ENCODE peak calls at places on chromosome 6, in ten cellular contexts. One of them, this sample, is unnamed.

GRCh38 chr6:170267688-170268087 is 23.2 kb downstream of the DLL1 start:
- DNase-seq in endothelial cell: no peak
- DNase-seq in lower lobe of right lung: peak
- DNase-seq in activated B cell treated with CpG ODN at 0.5 μM for 24 hours: no peak
- DNase-seq in HepG2: no peak
- DNase-seq in heart right ventricle: no peak
- DNase-seq in neural crest cell: no peak
- DNase-seq in lung: no peak
- DNase-seq in fibroblast of mammary gland: no peak
- DNase-seq in right lobe of liver: no peak
- DNase-seq in this sample: no peak

GRCh38 chr6:3194535-3195376 is 32.7 kb downstream of the TUBB2B start:
- DNase-seq in endothelial cell: peak
- DNase-seq in lower lobe of right lung: no peak
- DNase-seq in activated B cell treated with CpG ODN at 0.5 μM for 24 hours: no peak
- DNase-seq in HepG2: no peak
- DNase-seq in heart right ventricle: no peak
- DNase-seq in neural crest cell: peak
- DNase-seq in lung: no peak
- DNase-seq in fibroblast of mammary gland: peak
- DNase-seq in right lobe of liver: no peak
- DNase-seq in this sample: no peak

GRCh38 chr6:149043476-149044130 is 273.9 kb upstream of the TAB2 start:
- DNase-seq in endothelial cell: peak
- DNase-seq in lower lobe of right lung: no peak
- DNase-seq in activated B cell treated with CpG ODN at 0.5 μM for 24 hours: no peak
- DNase-seq in HepG2: peak
- DNase-seq in heart right ventricle: no peak
- DNase-seq in neural crest cell: peak
- DNase-seq in lung: no peak
- DNase-seq in fibroblast of mammary gland: peak
- DNase-seq in right lobe of liver: no peak
- DNase-seq in this sample: no peak

GRCh38 chr6:142763205-142763604 is 181.8 kb downstream of the HIVEP2 start:
- DNase-seq in endothelial cell: no peak
- DNase-seq in lower lobe of right lung: no peak
- DNase-seq in activated B cell treated with CpG ODN at 0.5 μM for 24 hours: no peak
- DNase-seq in HepG2: no peak
- DNase-seq in heart right ventricle: no peak
- DNase-seq in neural crest cell: no peak
- DNase-seq in lung: no peak
- DNase-seq in fibroblast of mammary gland: peak
- DNase-seq in right lobe of liver: no peak
- DNase-seq in this sample: no peak

GRCh38 chr6:135033238-135033637 is 21.4 kb downstream of the HBS1L start:
- DNase-seq in endothelial cell: no peak
- DNase-seq in lower lobe of right lung: no peak
- DNase-seq in activated B cell treated with CpG ODN at 0.5 μM for 24 hours: no peak
- DNase-seq in HepG2: no peak
- DNase-seq in heart right ventricle: no peak
- DNase-seq in neural crest cell: no peak
- DNase-seq in lung: no peak
- DNase-seq in fibroblast of mammary gland: no peak
- DNase-seq in right lobe of liver: no peak
- DNase-seq in this sample: no peak

GRCh38 chr6:389622-390021 is 1.9 kb upstream of the IRF4 start:
- DNase-seq in endothelial cell: no peak
- DNase-seq in lower lobe of right lung: no peak
- DNase-seq in activated B cell treated with CpG ODN at 0.5 μM for 24 hours: no peak
- DNase-seq in HepG2: no peak
- DNase-seq in heart right ventricle: no peak
- DNase-seq in neural crest cell: no peak
- DNase-seq in lung: no peak
- DNase-seq in fibroblast of mammary gland: peak
- DNase-seq in right lobe of liver: no peak
- DNase-seq in this sample: no peak

GRCh38 chr6:149210376-149210775 is 107.1 kb upstream of the TAB2 start:
- DNase-seq in endothelial cell: no peak
- DNase-seq in lower lobe of right lung: no peak
- DNase-seq in activated B cell treated with CpG ODN at 0.5 μM for 24 hours: no peak
- DNase-seq in HepG2: no peak
- DNase-seq in heart right ventricle: no peak
- DNase-seq in neural crest cell: no peak
- DNase-seq in lung: no peak
- DNase-seq in fibroblast of mammary gland: peak
- DNase-seq in right lobe of liver: no peak
- DNase-seq in this sample: peak

GRCh38 chr6:139568956-139569538 is 194.6 kb upstream of the CITED2 start:
- DNase-seq in endothelial cell: no peak
- DNase-seq in lower lobe of right lung: no peak
- DNase-seq in activated B cell treated with CpG ODN at 0.5 μM for 24 hours: no peak
- DNase-seq in HepG2: no peak
- DNase-seq in heart right ventricle: no peak
- DNase-seq in neural crest cell: no peak
- DNase-seq in lung: no peak
- DNase-seq in fibroblast of mammary gland: peak
- DNase-seq in right lobe of liver: no peak
- DNase-seq in this sample: no peak

GRCh38 chr6:25369450-25370086 is 90.4 kb downstream of the CARMIL1 start:
- DNase-seq in endothelial cell: no peak
- DNase-seq in lower lobe of right lung: no peak
- DNase-seq in activated B cell treated with CpG ODN at 0.5 μM for 24 hours: no peak
- DNase-seq in HepG2: peak
- DNase-seq in heart right ventricle: no peak
- DNase-seq in neural crest cell: no peak
- DNase-seq in lung: no peak
- DNase-seq in fibroblast of mammary gland: peak
- DNase-seq in right lobe of liver: no peak
- DNase-seq in this sample: no peak

GRCh38 chr6:4788482-4788881 is 12.3 kb downstream of the CDYL start:
- DNase-seq in endothelial cell: no peak
- DNase-seq in lower lobe of right lung: no peak
- DNase-seq in activated B cell treated with CpG ODN at 0.5 μM for 24 hours: no peak
- DNase-seq in HepG2: no peak
- DNase-seq in heart right ventricle: no peak
- DNase-seq in neural crest cell: no peak
- DNase-seq in lung: no peak
- DNase-seq in fibroblast of mammary gland: no peak
- DNase-seq in right lobe of liver: no peak
- DNase-seq in this sample: no peak

GRCh38 chr6:4791174-4791573 is 15.0 kb downstream of the CDYL start:
- DNase-seq in endothelial cell: no peak
- DNase-seq in lower lobe of right lung: no peak
- DNase-seq in activated B cell treated with CpG ODN at 0.5 μM for 24 hours: no peak
- DNase-seq in HepG2: no peak
- DNase-seq in heart right ventricle: no peak
- DNase-seq in neural crest cell: no peak
- DNase-seq in lung: no peak
- DNase-seq in fibroblast of mammary gland: peak
- DNase-seq in right lobe of liver: no peak
- DNase-seq in this sample: no peak

GRCh38 chr6:4786936-4787504 is 10.8 kb downstream of the CDYL start:
- DNase-seq in endothelial cell: no peak
- DNase-seq in lower lobe of right lung: no peak
- DNase-seq in activated B cell treated with CpG ODN at 0.5 μM for 24 hours: no peak
- DNase-seq in HepG2: no peak
- DNase-seq in heart right ventricle: no peak
- DNase-seq in neural crest cell: no peak
- DNase-seq in lung: no peak
- DNase-seq in fibroblast of mammary gland: no peak
- DNase-seq in right lobe of liver: no peak
- DNase-seq in this sample: no peak

GRCh38 chr6:4788953-4789584 is 12.9 kb downstream of the CDYL start:
- DNase-seq in endothelial cell: no peak
- DNase-seq in lower lobe of right lung: no peak
- DNase-seq in activated B cell treated with CpG ODN at 0.5 μM for 24 hours: peak
- DNase-seq in HepG2: no peak
- DNase-seq in heart right ventricle: no peak
- DNase-seq in neural crest cell: no peak
- DNase-seq in lung: no peak
- DNase-seq in fibroblast of mammary gland: no peak
- DNase-seq in right lobe of liver: no peak
- DNase-seq in this sample: no peak

DNA sequence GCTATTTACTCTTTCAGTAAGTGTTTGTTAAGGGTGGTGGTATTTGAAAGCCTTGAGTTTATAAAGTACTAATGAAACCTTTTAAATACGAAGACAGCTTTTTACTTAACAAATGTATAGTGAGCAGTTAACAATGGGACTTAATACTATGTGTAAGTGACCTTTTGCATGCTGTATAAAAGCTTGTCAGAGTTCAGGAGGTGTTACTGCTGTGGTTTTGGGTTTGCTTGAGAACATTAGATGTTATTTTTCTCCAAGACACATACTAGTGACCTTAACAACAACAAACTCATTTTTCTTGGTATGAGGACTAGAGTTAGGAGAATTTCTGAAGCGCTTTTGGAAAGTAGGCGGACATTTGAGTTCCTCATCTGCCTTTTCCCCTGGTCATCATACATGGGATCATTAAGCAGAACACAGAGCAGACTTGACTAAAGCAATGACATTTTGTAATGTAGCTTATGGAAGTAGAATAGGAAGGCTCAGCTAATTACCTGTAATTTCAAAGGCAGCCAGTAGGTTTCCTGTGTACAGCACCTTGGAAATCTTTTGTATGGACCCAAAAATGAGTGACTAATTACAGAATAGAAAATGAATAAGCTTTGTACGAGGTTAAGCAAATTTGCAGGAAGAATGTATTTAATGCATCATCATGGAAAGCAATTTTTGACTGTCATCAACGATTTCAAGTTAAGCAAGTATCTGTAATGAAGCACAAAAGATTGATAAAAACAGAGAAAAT is 14.1 kb downstream of the CDYL start:
- DNase-seq in endothelial cell: no peak
- DNase-seq in lower lobe of right lung: no peak
- DNase-seq in activated B cell treated with CpG ODN at 0.5 μM for 24 hours: no peak
- DNase-seq in HepG2: no peak
- DNase-seq in heart right ventricle: no peak
- DNase-seq in neural crest cell: no peak
- DNase-seq in lung: no peak
- DNase-seq in fibroblast of mammary gland: no peak
- DNase-seq in right lobe of liver: no peak
- DNase-seq in this sample: no peak
- TF ChIP-seq CTCF in endothelial cell: peak
- TF ChIP-seq CTCF in lower lobe of right lung: no peak
- TF ChIP-seq CTCF in activated B cell treated with CpG ODN at 0.5 μM for 24 hours: no peak
- TF ChIP-seq CTCF in HepG2: no peak
- TF ChIP-seq CTCF in heart right ventricle: no peak
- TF ChIP-seq CTCF in neural crest cell: peak
- TF ChIP-seq CTCF in lung: no peak
- TF ChIP-seq CTCF in fibroblast of mammary gland: peak
- TF ChIP-seq CTCF in right lobe of liver: no peak
- TF ChIP-seq CTCF in this sample: peak

GRCh38 chr6:63759605-63760004 is 124.0 kb downstream of the PHF3 start:
- DNase-seq in endothelial cell: no peak
- DNase-seq in lower lobe of right lung: no peak
- DNase-seq in activated B cell treated with CpG ODN at 0.5 μM for 24 hours: no peak
- DNase-seq in HepG2: no peak
- DNase-seq in heart right ventricle: no peak
- DNase-seq in neural crest cell: no peak
- DNase-seq in lung: no peak
- DNase-seq in fibroblast of mammary gland: peak
- DNase-seq in right lobe of liver: no peak
- DNase-seq in this sample: no peak
- TF ChIP-seq CTCF in endothelial cell: no peak
- TF ChIP-seq CTCF in lower lobe of right lung: no peak
- TF ChIP-seq CTCF in activated B cell treated with CpG ODN at 0.5 μM for 24 hours: no peak
- TF ChIP-seq CTCF in HepG2: peak
- TF ChIP-seq CTCF in heart right ventricle: no peak
- TF ChIP-seq CTCF in neural crest cell: no peak
- TF ChIP-seq CTCF in lung: no peak
- TF ChIP-seq CTCF in fibroblast of mammary gland: no peak
- TF ChIP-seq CTCF in right lobe of liver: peak
- TF ChIP-seq CTCF in this sample: no peak

DNA sequence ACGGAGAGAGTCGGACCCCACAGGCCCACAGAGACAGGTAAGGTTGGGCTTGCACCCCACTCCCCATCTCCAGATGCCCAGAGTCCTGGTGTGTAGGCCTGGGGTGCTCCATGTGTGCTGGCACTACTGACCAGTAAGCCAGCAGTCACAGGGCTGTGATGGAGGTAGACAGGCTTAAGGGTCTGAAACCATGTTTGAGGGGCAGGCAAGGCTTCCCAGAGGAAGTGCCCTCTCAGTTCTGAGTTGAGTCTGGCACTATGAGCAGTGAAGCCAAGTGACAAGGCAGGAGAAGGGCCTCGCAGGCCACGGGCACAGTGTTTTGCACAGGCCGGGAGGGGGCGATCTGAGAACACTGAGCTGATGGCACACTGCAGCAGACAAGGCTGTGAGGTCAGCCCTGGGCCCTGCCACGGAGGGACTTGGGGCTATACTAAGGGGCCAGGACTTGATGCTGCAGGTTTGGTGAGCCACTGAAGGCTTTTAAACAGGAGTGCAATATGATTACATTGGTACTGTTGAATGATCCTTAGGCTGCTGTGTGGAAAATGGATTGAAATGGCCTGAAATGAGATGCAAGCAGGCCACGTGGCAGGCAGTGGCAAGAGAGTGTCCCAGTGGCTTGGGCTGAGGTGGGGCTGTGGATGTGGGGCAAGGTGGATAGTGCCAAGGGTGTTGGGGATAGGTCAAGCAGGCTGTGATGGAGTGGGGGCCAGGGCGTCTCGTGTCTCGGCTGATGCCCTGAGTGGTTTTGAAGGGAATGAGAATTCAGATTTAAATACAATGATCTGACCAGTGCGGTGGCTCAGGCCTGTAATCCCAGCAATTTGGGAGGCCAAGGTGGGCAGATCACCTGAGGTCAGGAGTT is 20.3 kb downstream of the TTBK1 start:
- DNase-seq in endothelial cell: peak
- DNase-seq in lower lobe of right lung: peak
- DNase-seq in activated B cell treated with CpG ODN at 0.5 μM for 24 hours: peak
- DNase-seq in HepG2: peak
- DNase-seq in heart right ventricle: peak
- DNase-seq in neural crest cell: peak
- DNase-seq in lung: peak
- DNase-seq in fibroblast of mammary gland: peak
- DNase-seq in right lobe of liver: peak
- DNase-seq in this sample: peak
- TF ChIP-seq CTCF in endothelial cell: peak
- TF ChIP-seq CTCF in lower lobe of right lung: peak
- TF ChIP-seq CTCF in activated B cell treated with CpG ODN at 0.5 μM for 24 hours: peak
- TF ChIP-seq CTCF in HepG2: peak
- TF ChIP-seq CTCF in heart right ventricle: peak
- TF ChIP-seq CTCF in neural crest cell: peak
- TF ChIP-seq CTCF in lung: peak
- TF ChIP-seq CTCF in fibroblast of mammary gland: peak
- TF ChIP-seq CTCF in right lobe of liver: peak
- TF ChIP-seq CTCF in this sample: peak

GRCh38 chr6:119052292-119052889 is 26.1 kb downstream of the FAM184A start:
- DNase-seq in endothelial cell: no peak
- DNase-seq in lower lobe of right lung: no peak
- DNase-seq in activated B cell treated with CpG ODN at 0.5 μM for 24 hours: no peak
- DNase-seq in HepG2: no peak
- DNase-seq in heart right ventricle: no peak
- DNase-seq in neural crest cell: no peak
- DNase-seq in lung: no peak
- DNase-seq in fibroblast of mammary gland: no peak
- DNase-seq in right lobe of liver: no peak
- DNase-seq in this sample: no peak

GRCh38 chr6:119055069-119055468 is 23.4 kb downstream of the FAM184A start:
- DNase-seq in endothelial cell: no peak
- DNase-seq in lower lobe of right lung: no peak
- DNase-seq in activated B cell treated with CpG ODN at 0.5 μM for 24 hours: no peak
- DNase-seq in HepG2: no peak
- DNase-seq in heart right ventricle: no peak
- DNase-seq in neural crest cell: no peak
- DNase-seq in lung: no peak
- DNase-seq in fibroblast of mammary gland: no peak
- DNase-seq in right lobe of liver: no peak
- DNase-seq in this sample: no peak

GRCh38 chr6:119052985-119053384 is 25.5 kb downstream of the FAM184A start:
- DNase-seq in endothelial cell: no peak
- DNase-seq in lower lobe of right lung: no peak
- DNase-seq in activated B cell treated with CpG ODN at 0.5 μM for 24 hours: no peak
- DNase-seq in HepG2: no peak
- DNase-seq in heart right ventricle: no peak
- DNase-seq in neural crest cell: no peak
- DNase-seq in lung: no peak
- DNase-seq in fibroblast of mammary gland: no peak
- DNase-seq in right lobe of liver: no peak
- DNase-seq in this sample: no peak
- TF ChIP-seq CTCF in endothelial cell: no peak
- TF ChIP-seq CTCF in lower lobe of right lung: no peak
- TF ChIP-seq CTCF in activated B cell treated with CpG ODN at 0.5 μM for 24 hours: no peak
- TF ChIP-seq CTCF in HepG2: no peak
- TF ChIP-seq CTCF in heart right ventricle: no peak
- TF ChIP-seq CTCF in neural crest cell: no peak
- TF ChIP-seq CTCF in lung: no peak
- TF ChIP-seq CTCF in fibroblast of mammary gland: no peak
- TF ChIP-seq CTCF in right lobe of liver: no peak
- TF ChIP-seq CTCF in this sample: no peak

This sample was measured in CD14-positive monocyte.